ENCODE peak calls at places on chromosomes 6 and 20, in five cellular contexts. O, J, D, S and F are unnamed samples.

GRCh38 chr6:103273048-103273447 is 1586.7 kb downstream of the HACE1 start:
- DNase-seq in S (no peak), J (no peak), D (no peak), O (no peak), F (no peak)

GRCh38 chr6:37725967-37726366 is 28.3 kb upstream of the MDGA1 start:
- DNase-seq in J (no peak), O (no peak), S (no peak), D (peak), F (no peak)

GRCh38 chr6:41778895-41779294 is 805 bp downstream of the FRS3 start:
- DNase-seq in D (no peak), J (no peak), S (no peak), O (no peak), F (no peak)

GRCh38 chr6:108260126-108260808 is 573 bp downstream of the SNX3 start:
- DNase-seq in S (peak), O (no peak), J (peak), D (peak), F (peak)

GRCh38 chr20:58081842-58082241 is 146.6 kb downstream of the ANKRD60 start:
- DNase-seq in S (no peak), O (no peak), J (no peak), D (no peak), F (no peak)

GRCh38 chr20:5797843-5798462 is 47.8 kb downstream of the SHLD1 start:
- DNase-seq in O (no peak), J (no peak), D (no peak), S (no peak), F (peak)

GRCh38 chr6:126198581-126198980 is 141.3 kb upstream of the CENPW start:
- DNase-seq in O (no peak), S (no peak), J (no peak), D (no peak), F (no peak)

GRCh38 chr20:24786096-24786495 is 163.0 kb upstream of the CST7 start:
- DNase-seq in O (no peak), J (no peak), D (no peak), S (no peak), F (no peak)

GRCh38 chr20:41174373-41174772 is 37.0 kb downstream of the PLCG1 start:
- DNase-seq in S (peak), J (no peak), O (no peak), D (no peak), F (peak)

GRCh38 chr6:158698876-158699440 is 49.1 kb downstream of the SYTL3 start:
- DNase-seq in O (no peak), J (no peak), D (peak), S (no peak), F (no peak)

GRCh38 chr6:133132583-133132982 is 108.6 kb upstream of the EYA4 start:
- DNase-seq in S (no peak), O (no peak), D (no peak), J (no peak), F (no peak)

GRCh38 chr6:42378536-42378935 is 73.2 kb downstream of the TRERF1 start:
- DNase-seq in O (no peak), D (no peak), J (no peak), S (no peak), F (no peak)

GRCh38 chr6:141744971-141745370 is 387.8 kb upstream of the GJE1 start:
- DNase-seq in S (no peak), O (no peak), D (no peak), J (no peak), F (no peak)

GRCh38 chr6:141259832-141260231 is 872.9 kb upstream of the GJE1 start:
- DNase-seq in S (no peak), O (no peak), D (no peak), J (no peak), F (no peak)

GRCh38 chr6:35050291-35050987 is 90.7 kb downstream of the TCP11 start:
- DNase-seq in S (peak), D (no peak), J (no peak), O (no peak), F (no peak)

GRCh38 chr6:150417899-150418824 is 49.4 kb downstream of the IYD start:
- DNase-seq in S (no peak), J (no peak), O (no peak), D (peak), F (no peak)

GRCh38 chr20:19047951-19048296 is 164.5 kb upstream of the SLC24A3 start:
- DNase-seq in D (no peak), O (no peak), S (no peak), J (no peak), F (no peak)

GRCh38 chr20:58707770-58708169 is 15.2 kb downstream of the NPEPL1 start:
- DNase-seq in D (no peak), S (no peak), J (no peak), O (no peak), F (no peak)

GRCh38 chr6:69973138-69973537 is 106.8 kb downstream of the COL19A1 start:
- DNase-seq in S (no peak), O (no peak), J (no peak), D (no peak), F (no peak)

GRCh38 chr6:106974999-106975698 is 620 bp upstream of the CD24 start:
- DNase-seq in D (no peak), S (peak), O (no peak), J (peak), F (no peak)

GRCh38 chr6:13274707-13275434 is 53.5 kb downstream of the TBC1D7 start:
- DNase-seq in O (no peak), J (no peak), S (no peak), D (no peak), F (no peak)

GRCh38 chr6:13273202-13273930 is 55.0 kb downstream of the TBC1D7 start:
- DNase-seq in O (no peak), S (no peak), D (no peak), J (no peak), F (no peak)

GRCh38 chr6:13275435-13275989 is 52.8 kb downstream of the TBC1D7 start:
- DNase-seq in S (no peak), J (no peak), D (no peak), O (no peak), F (no peak)

GRCh38 chr6:13273931-13274706 is 54.2 kb downstream of the TBC1D7 start:
- DNase-seq in S (no peak), J (peak), O (no peak), D (no peak), F (peak)

GRCh38 chr6:13272131-13273046 is 55.9 kb downstream of the TBC1D7 start:
- DNase-seq in O (no peak), D (no peak), S (no peak), J (peak), F (peak)
- TF ChIP-seq POLR2A in O (no peak), D (no peak), S (no peak), J (no peak), F (no peak)

DNA sequence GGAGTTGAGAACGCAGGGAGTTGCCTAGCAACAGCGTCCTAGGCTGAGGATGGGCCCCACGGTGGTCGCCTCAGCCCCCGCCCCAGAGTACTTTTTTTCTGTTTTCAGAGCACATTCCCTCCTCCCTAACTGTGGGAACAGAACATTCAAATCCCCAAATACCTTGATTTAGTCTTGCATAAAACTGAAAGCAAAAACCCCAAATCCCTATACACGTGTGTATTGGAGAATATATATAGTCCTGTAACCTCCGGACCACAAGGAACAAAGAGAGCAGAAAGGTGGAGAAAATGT is 280 bp upstream of the NCOA5 start:
- DNase-seq in S (no peak), O (no peak), D (no peak), J (no peak), F (no peak)
- H3K4me3 ChIP-seq in S (peak), O (peak), D (peak), J (peak), F (peak)

DNA sequence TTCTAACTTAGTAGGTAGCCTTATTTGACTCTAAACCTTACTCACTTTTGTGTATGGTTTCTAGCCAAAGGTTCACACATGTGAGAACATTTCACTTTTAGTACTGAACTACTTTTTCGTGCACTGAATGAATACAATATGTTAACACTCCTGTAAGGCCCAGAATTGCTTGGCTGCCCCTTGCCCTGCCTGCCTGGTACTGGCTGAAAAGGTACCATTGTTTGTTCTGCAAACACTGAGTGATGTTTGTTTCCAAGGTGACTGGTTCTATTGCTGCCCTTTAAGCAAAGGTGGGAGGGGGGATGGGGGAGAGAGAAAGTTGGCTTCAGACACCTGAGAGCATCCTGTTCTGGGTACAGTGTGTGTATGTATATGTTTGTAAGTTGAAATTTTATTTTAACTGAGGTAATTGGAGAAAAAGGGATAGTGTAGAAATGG is 31.2 kb downstream of the RREB1 start:
- DNase-seq in O (no peak), S (peak), D (no peak), J (peak), F (no peak)
- TF ChIP-seq POLR2A in O (no peak), S (no peak), D (no peak), J (no peak), F (no peak)

GRCh38 chr6:53044071-53044470 is 21.1 kb upstream of the FBXO9 start:
- DNase-seq in S (no peak), O (no peak), D (peak), J (no peak), F (no peak)

GRCh38 chr6:53046274-53046673 is 18.9 kb upstream of the FBXO9 start:
- DNase-seq in S (no peak), O (no peak), J (no peak), D (no peak), F (no peak)

GRCh38 chr6:53049389-53049788 is 15.8 kb upstream of the FBXO9 start:
- DNase-seq in S (no peak), D (no peak), O (no peak), J (no peak), F (no peak)

GRCh38 chr6:53044572-53044971 is 20.6 kb upstream of the FBXO9 start:
- DNase-seq in O (no peak), D (no peak), S (no peak), J (no peak), F (no peak)

DNA sequence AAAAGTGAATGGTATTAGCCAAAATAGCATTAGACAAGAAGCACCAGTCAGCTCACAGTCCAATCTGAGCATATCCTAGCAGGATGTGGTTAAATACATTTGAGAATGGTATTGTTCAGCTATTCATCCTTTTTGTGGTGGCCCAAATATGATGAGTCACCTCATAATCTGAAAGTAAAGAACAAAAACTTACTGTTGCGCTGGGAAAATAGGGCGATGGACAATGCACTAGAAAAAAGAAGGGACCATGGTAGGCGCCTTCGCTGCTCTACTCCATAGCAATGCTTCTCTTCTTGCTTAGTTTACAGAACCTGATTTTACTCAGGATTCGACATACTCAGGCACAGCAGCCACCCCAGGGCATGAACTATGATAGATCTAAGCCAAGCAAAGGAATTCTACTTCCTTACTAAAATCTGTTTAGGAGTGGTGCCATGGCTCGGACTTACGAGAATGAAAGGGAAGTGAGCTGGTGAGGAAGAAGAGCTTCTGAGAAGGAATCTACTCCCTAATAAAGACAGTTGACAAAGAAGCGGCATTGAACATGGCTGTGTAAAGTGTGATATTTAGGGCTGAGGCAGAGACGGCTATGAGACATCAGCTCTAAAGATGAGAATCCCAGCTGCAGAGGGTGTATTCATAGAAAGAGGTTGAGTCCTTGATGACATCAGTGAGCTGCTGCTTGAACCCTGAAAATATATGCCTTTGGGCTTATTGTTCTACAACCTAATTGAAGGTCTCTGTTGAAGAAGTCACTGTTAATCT is 16.6 kb upstream of the FBXO9 start:
- DNase-seq in J (no peak), O (no peak), S (no peak), D (peak), F (no peak)
- H3K4me3 ChIP-seq in J (no peak), O (no peak), S (no peak), D (no peak), F (no peak)

GRCh38 chr6:26158581-26159416 is 71.6 kb downstream of the HFE start:
- DNase-seq in O (peak), J (peak), D (peak), S (peak), F (peak)
- TF ChIP-seq POLR2A in O (no peak), J (peak), D (no peak), S (peak), F (no peak)

DNA sequence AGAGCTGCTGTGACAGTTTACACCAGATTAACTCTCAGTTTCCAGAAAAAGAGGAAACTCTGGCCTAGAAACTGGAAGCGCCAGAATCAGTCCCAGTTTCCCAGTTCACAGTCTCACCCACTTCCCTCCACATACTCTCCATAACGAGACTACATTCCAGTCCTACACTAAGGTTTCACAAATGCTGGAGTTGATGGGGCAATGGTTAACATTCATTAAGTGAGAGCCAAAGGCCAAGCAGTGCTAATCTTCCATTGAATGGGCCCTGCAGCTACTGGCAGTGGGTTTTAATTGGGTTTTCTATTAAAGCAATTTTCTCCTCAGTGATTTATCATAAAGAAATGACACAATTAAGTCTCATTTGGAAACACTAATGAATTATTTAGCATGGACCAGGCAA is 20.9 kb upstream of the NRSN1 start:
- DNase-seq in S (no peak), J (no peak), O (no peak), D (no peak), F (no peak)
- H3K4me3 ChIP-seq in S (no peak), J (no peak), O (no peak), D (no peak), F (no peak)

DNA sequence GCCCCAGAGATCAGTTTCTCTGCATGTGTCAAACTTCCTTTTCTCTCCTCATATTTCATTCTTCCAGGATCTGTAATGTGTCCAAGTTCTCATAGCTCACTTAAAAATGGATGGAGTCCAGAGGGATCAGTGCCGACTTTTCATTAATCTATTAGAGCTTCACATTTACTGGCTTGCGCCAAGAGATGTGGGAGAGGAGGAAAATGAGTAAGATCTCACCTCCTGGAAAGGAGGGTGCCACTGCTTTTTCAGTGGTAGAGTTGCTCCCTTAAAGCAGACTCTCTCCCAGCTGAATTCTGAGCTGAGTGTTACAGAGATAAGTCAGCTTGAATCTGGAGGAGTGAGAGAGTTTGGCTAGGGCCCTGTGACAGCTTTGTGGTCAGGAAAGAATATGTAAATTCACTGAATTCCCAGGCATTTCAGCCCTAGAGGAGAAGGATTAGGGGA is 175.9 kb downstream of the SOX4 start:
- DNase-seq in D (peak), S (no peak), J (no peak), O (peak), F (no peak)
- TF ChIP-seq POLR2A in D (peak), S (no peak), J (no peak), O (no peak), F (no peak)

DNA sequence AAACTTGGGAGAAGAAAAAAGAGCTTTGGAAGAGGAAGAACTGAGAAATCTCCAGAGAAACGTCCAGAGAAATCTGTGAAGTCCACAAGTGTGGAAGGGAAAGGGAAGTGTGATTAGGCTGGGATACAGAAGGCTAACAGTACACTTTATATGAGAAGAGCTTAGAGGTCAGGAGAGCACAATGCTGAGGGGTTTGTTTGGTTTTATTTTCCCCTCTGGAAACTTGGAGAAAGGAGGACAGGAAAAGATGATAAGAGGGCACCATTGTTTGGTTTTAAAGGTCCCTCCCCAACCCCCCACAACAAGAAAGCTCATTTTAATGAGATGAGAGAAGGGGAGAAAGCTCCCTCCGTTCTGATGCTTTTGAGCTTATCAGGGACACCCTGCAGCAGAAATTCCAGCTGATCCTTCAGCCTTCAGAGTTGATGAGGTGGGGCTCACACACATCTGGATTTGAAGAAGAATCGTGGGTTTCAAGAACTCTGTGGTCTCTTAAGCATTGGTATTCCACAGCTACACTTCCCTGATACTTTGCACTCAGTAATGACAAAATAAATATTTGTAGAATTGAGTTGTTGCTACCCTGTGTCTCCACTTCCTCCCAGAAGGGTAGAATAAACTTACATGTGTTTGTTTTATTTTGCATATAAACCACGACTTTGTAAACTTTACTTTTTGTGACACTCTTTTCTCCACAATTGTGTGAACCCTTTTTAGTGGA is 1.9 kb downstream of the NT5E start:
- DNase-seq in S (no peak), J (no peak), D (no peak), O (no peak), F (no peak)
- H3K4me3 ChIP-seq in S (no peak), J (peak), D (peak), O (peak), F (no peak)

DNA sequence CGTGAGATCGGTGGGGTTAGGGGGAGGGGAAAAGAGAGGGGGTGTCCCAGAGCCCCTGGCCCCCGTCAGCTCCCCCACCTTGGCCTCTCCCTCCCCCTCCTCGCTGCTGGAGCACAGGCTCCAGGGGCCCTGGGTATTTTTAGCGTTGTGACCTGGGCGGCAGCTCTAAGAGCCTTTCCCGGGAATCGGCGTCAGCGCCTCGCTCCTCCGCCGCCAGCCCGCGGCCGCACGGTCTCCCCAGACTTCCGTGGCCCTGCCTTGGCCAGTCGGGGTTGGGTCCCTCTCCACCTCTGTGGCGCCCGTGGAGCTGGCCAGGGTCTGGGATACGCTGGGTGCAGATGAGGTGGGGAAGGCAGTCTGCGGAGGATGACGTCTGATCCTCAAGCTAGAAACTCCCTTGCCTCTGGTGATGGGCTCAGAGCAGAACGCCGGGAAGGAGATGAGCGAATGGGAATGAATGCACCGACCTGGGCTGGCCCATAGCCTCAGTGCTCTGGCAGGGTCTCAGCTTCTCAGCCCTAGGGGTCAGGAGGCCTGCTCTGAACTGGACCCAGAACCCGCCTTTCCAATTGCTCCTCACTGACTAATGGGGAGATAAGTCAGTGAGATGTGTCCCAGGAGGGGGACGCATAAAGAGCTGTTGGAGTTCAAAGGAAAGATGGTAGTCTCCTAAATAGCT is 883 bp upstream of the DBNDD2 start:
- DNase-seq in O (no peak), J (peak), D (no peak), S (peak), F (no peak)
- TF ChIP-seq POLR2A in O (no peak), J (no peak), D (no peak), S (peak), F (no peak)

GRCh38 chr6:155695495-155695894 is 239.9 kb upstream of the NOX3 start:
- DNase-seq in J (no peak), O (no peak), D (no peak), S (no peak), F (no peak)

GRCh38 chr6:155706806-155707205 is 251.2 kb upstream of the NOX3 start:
- DNase-seq in O (no peak), J (no peak), D (no peak), S (no peak), F (no peak)

GRCh38 chr6:155706341-155706740 is 250.7 kb upstream of the NOX3 start:
- DNase-seq in S (no peak), O (no peak), D (no peak), J (no peak), F (no peak)

GRCh38 chr6:155701342-155701741 is 245.7 kb upstream of the NOX3 start:
- DNase-seq in S (no peak), D (no peak), O (no peak), J (no peak), F (no peak)
- H3K4me3 ChIP-seq in S (no peak), D (no peak), O (no peak), J (no peak), F (no peak)